ENCODE peak calls at places on chromosomes 2 and 18, in eight cellular contexts. One of them, this sample, is unnamed.

GRCh38 chr18:58067611-58068010 is 23.6 kb downstream of the NEDD4L start:
- DNase-seq in SW 1271: no peak
- DNase-seq in DMS 273 treated with DMSO at 0.1 percent for 48 hours: no peak
- DNase-seq in activated T-cell treated with anti-CD3 and anti-CD28 coated beads for 1 hour: no peak
- DNase-seq in anterior cingulate cortex: no peak
- DNase-seq in Peyer's patch: no peak
- DNase-seq in kidney tubule cell: no peak
- DNase-seq in AG04450: no peak
- DNase-seq in this sample: no peak

GRCh38 chr2:102619414-102620319 is at the start of gene SLC9A2:
- DNase-seq in SW 1271: peak
- DNase-seq in DMS 273 treated with DMSO at 0.1 percent for 48 hours: no peak
- DNase-seq in activated T-cell treated with anti-CD3 and anti-CD28 coated beads for 1 hour: no peak
- DNase-seq in anterior cingulate cortex: no peak
- DNase-seq in Peyer's patch: no peak
- DNase-seq in kidney tubule cell: peak
- DNase-seq in AG04450: no peak
- DNase-seq in this sample: no peak

GRCh38 chr2:198040820-198041219 is 236.4 kb downstream of the PLCL1 start:
- DNase-seq in SW 1271: no peak
- DNase-seq in DMS 273 treated with DMSO at 0.1 percent for 48 hours: no peak
- DNase-seq in activated T-cell treated with anti-CD3 and anti-CD28 coated beads for 1 hour: no peak
- DNase-seq in anterior cingulate cortex: no peak
- DNase-seq in Peyer's patch: no peak
- DNase-seq in kidney tubule cell: no peak
- DNase-seq in AG04450: no peak
- DNase-seq in this sample: no peak

GRCh38 chr18:48968412-48969215 is 17.8 kb upstream of the SMAD7 start:
- DNase-seq in SW 1271: no peak
- DNase-seq in DMS 273 treated with DMSO at 0.1 percent for 48 hours: no peak
- DNase-seq in activated T-cell treated with anti-CD3 and anti-CD28 coated beads for 1 hour: no peak
- DNase-seq in anterior cingulate cortex: no peak
- DNase-seq in Peyer's patch: no peak
- DNase-seq in kidney tubule cell: no peak
- DNase-seq in AG04450: no peak
- DNase-seq in this sample: no peak

GRCh38 chr2:20186078-20186854 is 38.7 kb downstream of the SDC1 start:
- DNase-seq in SW 1271: no peak
- DNase-seq in DMS 273 treated with DMSO at 0.1 percent for 48 hours: no peak
- DNase-seq in activated T-cell treated with anti-CD3 and anti-CD28 coated beads for 1 hour: no peak
- DNase-seq in anterior cingulate cortex: no peak
- DNase-seq in Peyer's patch: no peak
- DNase-seq in kidney tubule cell: peak
- DNase-seq in AG04450: no peak
- DNase-seq in this sample: peak

GRCh38 chr2:50143822-50144575 is 887.9 kb downstream of the NRXN1 start:
- DNase-seq in SW 1271: peak
- DNase-seq in DMS 273 treated with DMSO at 0.1 percent for 48 hours: peak
- DNase-seq in activated T-cell treated with anti-CD3 and anti-CD28 coated beads for 1 hour: no peak
- DNase-seq in anterior cingulate cortex: peak
- DNase-seq in Peyer's patch: no peak
- DNase-seq in kidney tubule cell: peak
- DNase-seq in AG04450: no peak
- DNase-seq in this sample: peak

GRCh38 chr18:64966667-64967066 is 784.1 kb upstream of the CDH7 start:
- DNase-seq in SW 1271: no peak
- DNase-seq in DMS 273 treated with DMSO at 0.1 percent for 48 hours: peak
- DNase-seq in activated T-cell treated with anti-CD3 and anti-CD28 coated beads for 1 hour: no peak
- DNase-seq in anterior cingulate cortex: no peak
- DNase-seq in Peyer's patch: no peak
- DNase-seq in kidney tubule cell: peak
- DNase-seq in AG04450: no peak
- DNase-seq in this sample: no peak

GRCh38 chr2:165311949-165312348 is 72.7 kb downstream of the SCN2A start:
- DNase-seq in SW 1271: no peak
- DNase-seq in DMS 273 treated with DMSO at 0.1 percent for 48 hours: no peak
- DNase-seq in activated T-cell treated with anti-CD3 and anti-CD28 coated beads for 1 hour: no peak
- DNase-seq in anterior cingulate cortex: no peak
- DNase-seq in Peyer's patch: no peak
- DNase-seq in kidney tubule cell: no peak
- DNase-seq in AG04450: no peak
- DNase-seq in this sample: no peak

GRCh38 chr2:30454571-30454970 is 7.5 kb downstream of the LCLAT1 start:
- DNase-seq in SW 1271: no peak
- DNase-seq in DMS 273 treated with DMSO at 0.1 percent for 48 hours: no peak
- DNase-seq in activated T-cell treated with anti-CD3 and anti-CD28 coated beads for 1 hour: no peak
- DNase-seq in anterior cingulate cortex: no peak
- DNase-seq in Peyer's patch: no peak
- DNase-seq in kidney tubule cell: no peak
- DNase-seq in AG04450: no peak
- DNase-seq in this sample: no peak

GRCh38 chr2:2484301-2484700 is 153.2 kb upstream of the MYT1L start:
- DNase-seq in SW 1271: no peak
- DNase-seq in DMS 273 treated with DMSO at 0.1 percent for 48 hours: no peak
- DNase-seq in activated T-cell treated with anti-CD3 and anti-CD28 coated beads for 1 hour: no peak
- DNase-seq in anterior cingulate cortex: no peak
- DNase-seq in Peyer's patch: no peak
- DNase-seq in kidney tubule cell: peak
- DNase-seq in AG04450: no peak
- DNase-seq in this sample: no peak

GRCh38 chr2:113910110-113910717 is 20.3 kb downstream of the ACTR3 start:
- DNase-seq in SW 1271: no peak
- DNase-seq in DMS 273 treated with DMSO at 0.1 percent for 48 hours: no peak
- DNase-seq in activated T-cell treated with anti-CD3 and anti-CD28 coated beads for 1 hour: peak
- DNase-seq in anterior cingulate cortex: no peak
- DNase-seq in Peyer's patch: peak
- DNase-seq in kidney tubule cell: peak
- DNase-seq in AG04450: no peak
- DNase-seq in this sample: no peak

GRCh38 chr2:69026026-69026425 is 13.0 kb downstream of the ANTXR1 start:
- DNase-seq in SW 1271: peak
- DNase-seq in DMS 273 treated with DMSO at 0.1 percent for 48 hours: no peak
- DNase-seq in activated T-cell treated with anti-CD3 and anti-CD28 coated beads for 1 hour: no peak
- DNase-seq in anterior cingulate cortex: no peak
- DNase-seq in Peyer's patch: no peak
- DNase-seq in kidney tubule cell: peak
- DNase-seq in AG04450: no peak
- DNase-seq in this sample: peak

GRCh38 chr2:230326453-230327417 is at the start of gene SP140L:
- DNase-seq in SW 1271: peak
- DNase-seq in DMS 273 treated with DMSO at 0.1 percent for 48 hours: no peak
- DNase-seq in activated T-cell treated with anti-CD3 and anti-CD28 coated beads for 1 hour: peak
- DNase-seq in anterior cingulate cortex: peak
- DNase-seq in Peyer's patch: peak
- DNase-seq in kidney tubule cell: peak
- DNase-seq in AG04450: peak
- DNase-seq in this sample: peak

GRCh38 chr2:3651686-3652516 is 6.1 kb upstream of the ALLC start:
- DNase-seq in SW 1271: no peak
- DNase-seq in DMS 273 treated with DMSO at 0.1 percent for 48 hours: peak
- DNase-seq in activated T-cell treated with anti-CD3 and anti-CD28 coated beads for 1 hour: peak
- DNase-seq in anterior cingulate cortex: peak
- DNase-seq in Peyer's patch: peak
- DNase-seq in kidney tubule cell: peak
- DNase-seq in AG04450: no peak
- DNase-seq in this sample: peak

GRCh38 chr2:216879727-216880508 is 20.1 kb upstream of the TNP1 start:
- DNase-seq in SW 1271: no peak
- DNase-seq in DMS 273 treated with DMSO at 0.1 percent for 48 hours: no peak
- DNase-seq in activated T-cell treated with anti-CD3 and anti-CD28 coated beads for 1 hour: no peak
- DNase-seq in anterior cingulate cortex: no peak
- DNase-seq in Peyer's patch: no peak
- DNase-seq in kidney tubule cell: no peak
- DNase-seq in AG04450: no peak
- DNase-seq in this sample: peak

GRCh38 chr2:95551055-95551568 is 40.7 kb upstream of the TRIM43 start:
- DNase-seq in SW 1271: no peak
- DNase-seq in DMS 273 treated with DMSO at 0.1 percent for 48 hours: no peak
- DNase-seq in activated T-cell treated with anti-CD3 and anti-CD28 coated beads for 1 hour: no peak
- DNase-seq in anterior cingulate cortex: no peak
- DNase-seq in Peyer's patch: no peak
- DNase-seq in kidney tubule cell: no peak
- DNase-seq in AG04450: no peak
- DNase-seq in this sample: no peak

GRCh38 chr2:174839672-174840071 is 75.4 kb upstream of the CHRNA1 start:
- DNase-seq in SW 1271: no peak
- DNase-seq in DMS 273 treated with DMSO at 0.1 percent for 48 hours: no peak
- DNase-seq in activated T-cell treated with anti-CD3 and anti-CD28 coated beads for 1 hour: no peak
- DNase-seq in anterior cingulate cortex: no peak
- DNase-seq in Peyer's patch: no peak
- DNase-seq in kidney tubule cell: no peak
- DNase-seq in AG04450: no peak
- DNase-seq in this sample: no peak